ENCODE peak calls at places on chromosomes 7 and 10, in seven cellular contexts. B is posterior cingulate gyrus, S is skeletal muscle cell, G is stromal cell of bone marrow, C is mucosa of gallbladder, M is LHCN-M2, L is HFFc6. H is an unnamed sample.

GRCh38 chr7:423312-424260 is 96.1 kb downstream of the PDGFA start:
- DNase-seq in B (peak; percentile 74), S (no peak), G (no peak), C (no peak), M (no peak), L (no peak), H (no peak)

GRCh38 chr7:101677421-101678137 is 48.5 kb upstream of the MYL10 start:
- DNase-seq in B (no peak), S (no peak), G (no peak), C (no peak), M (peak; percentile 44), L (no peak), H (no peak)

GRCh38 chr10:132305654-132306340 is 2.0 kb downstream of the STK32C start:
- DNase-seq in B (peak; percentile 75), S (no peak), G (no peak), C (no peak), M (no peak), L (no peak), H (no peak)

GRCh38 chr7:6505685-6506559 is 45.3 kb downstream of the GRID2IP start:
- DNase-seq in B (peak; percentile 52), S (no peak), G (no peak), C (no peak), M (no peak), L (no peak), H (no peak)

GRCh38 chr10:98125940-98126631 is 8.4 kb upstream of the R3HCC1L start:
- DNase-seq in B (no peak), S (no peak), G (no peak), C (no peak), M (peak; percentile 53), L (no peak), H (no peak)

GRCh38 chr10:129877773-129878371 is 86.2 kb downstream of the EBF3 start:
- DNase-seq in B (no peak), S (no peak), G (no peak), C (no peak), M (peak; percentile 36), L (no peak), H (no peak)

GRCh38 chr10:71719464-71720303 is at the start of gene C10orf105:
- DNase-seq in B (no peak), S (no peak), G (no peak), C (no peak), M (no peak), L (no peak), H (no peak)

GRCh38 chr7:2710256-2710655 is 22.3 kb downstream of the AMZ1 start:
- DNase-seq in B (no peak), S (no peak), G (no peak), C (no peak), M (no peak), L (no peak), H (no peak)

GRCh38 chr10:13673165-13673564 is 86.4 kb downstream of the PRPF18 start:
- DNase-seq in B (no peak), S (no peak), G (no peak), C (no peak), M (no peak), L (no peak), H (no peak)

GRCh38 chr10:126731613-126731995 is 61.1 kb upstream of the C10orf90 start:
- DNase-seq in B (no peak), S (no peak), G (peak; percentile 33), C (no peak), M (no peak), L (no peak), H (no peak)

GRCh38 chr10:44240766-44241165 is 144.1 kb downstream of the CXCL12 start:
- DNase-seq in B (no peak), S (no peak), G (no peak), C (no peak), M (no peak), L (no peak), H (no peak)